ENCODE peak calls at places on chromosomes 5 and 9, in seven cellular contexts. W is transverse colon, N is HepG2, Y is A549, E is heart left ventricle, H is breast epithelium, O is stomach. J is an unnamed sample.

GRCh38 chr9:80028501-80028900 is 456.7 kb downstream of the TLE4 start:
- DNase-seq in W (no peak), N (no peak), Y (no peak), E (no peak), H (no peak), O (no peak), J (peak; percentile 57)

GRCh38 chr5:135155616-135156214 is 121.7 kb upstream of the PITX1 start:
- DNase-seq in W (no peak), N (no peak), Y (no peak), E (no peak), H (no peak), O (no peak), J (no peak)

GRCh38 chr5:119527346-119527745 is 75.0 kb downstream of the HSD17B4 start:
- DNase-seq in W (no peak), N (no peak), Y (no peak), E (no peak), H (no peak), O (no peak), J (no peak)

GRCh38 chr5:173963867-173964429 is 25.0 kb upstream of the C5orf47 start:
- DNase-seq in W (peak; percentile 41), N (no peak), Y (no peak), E (no peak), H (no peak), O (no peak), J (no peak)

GRCh38 chr9:21964925-21965385 is 29.2 kb downstream of the CDKN2A start:
- DNase-seq in W (peak; percentile 48), N (no peak), Y (no peak), E (no peak), H (no peak), O (peak; percentile 38), J (no peak)

GRCh38 chr9:13587581-13587980 is 308.1 kb upstream of the MPDZ start:
- DNase-seq in W (no peak), N (no peak), Y (no peak), E (no peak), H (no peak), O (no peak), J (no peak)

GRCh38 chr5:114391321-114391720 is 29.5 kb downstream of the KCNN2 start:
- DNase-seq in W (no peak), N (no peak), Y (no peak), E (no peak), H (no peak), O (no peak), J (no peak)

GRCh38 chr5:66872688-66873333 is 276.6 kb downstream of the MAST4 start:
- DNase-seq in W (no peak), N (no peak), Y (no peak), E (no peak), H (no peak), O (no peak), J (no peak)

GRCh38 chr9:6646028-6646636 is 603 bp upstream of the GLDC start:
- DNase-seq in W (no peak), N (peak; percentile 18), Y (no peak), E (no peak), H (no peak), O (no peak), J (no peak)

GRCh38 chr5:30765227-30765626 is 428.3 kb upstream of the CDH6 start:
- DNase-seq in W (no peak), N (no peak), Y (no peak), E (no peak), H (no peak), O (no peak), J (no peak)

GRCh38 chr5:154291917-154292316 is 101.4 kb downstream of the GALNT10 start:
- DNase-seq in W (no peak), N (no peak), Y (no peak), E (no peak), H (no peak), O (no peak), J (no peak)

GRCh38 chr5:42274913-42275312 is 148.3 kb upstream of the GHR start:
- DNase-seq in W (no peak), N (no peak), Y (no peak), E (no peak), H (no peak), O (no peak), J (no peak)

GRCh38 chr5:174872271-174872670 is 147.9 kb downstream of the MSX2 start:
- DNase-seq in W (no peak), N (no peak), Y (no peak), E (no peak), H (no peak), O (no peak), J (no peak)

GRCh38 chr5:93598141-93598996 is 15.3 kb downstream of the NR2F1 start:
- DNase-seq in W (no peak), N (no peak), Y (no peak), E (no peak), H (no peak), O (no peak), J (no peak)

GRCh38 chr5:93595420-93596136 is 12.6 kb downstream of the NR2F1 start:
- DNase-seq in W (no peak), N (no peak), Y (no peak), E (no peak), H (no peak), O (no peak), J (no peak)

GRCh38 chr5:93596676-93597441 is 13.8 kb downstream of the NR2F1 start:
- DNase-seq in W (peak; percentile 70), N (peak; percentile 32), Y (no peak), E (no peak), H (no peak), O (peak; percentile 43), J (no peak)

GRCh38 chr5:93594591-93595419 is 11.8 kb downstream of the NR2F1 start:
- DNase-seq in W (no peak), N (no peak), Y (no peak), E (no peak), H (no peak), O (no peak), J (no peak)

DNA sequence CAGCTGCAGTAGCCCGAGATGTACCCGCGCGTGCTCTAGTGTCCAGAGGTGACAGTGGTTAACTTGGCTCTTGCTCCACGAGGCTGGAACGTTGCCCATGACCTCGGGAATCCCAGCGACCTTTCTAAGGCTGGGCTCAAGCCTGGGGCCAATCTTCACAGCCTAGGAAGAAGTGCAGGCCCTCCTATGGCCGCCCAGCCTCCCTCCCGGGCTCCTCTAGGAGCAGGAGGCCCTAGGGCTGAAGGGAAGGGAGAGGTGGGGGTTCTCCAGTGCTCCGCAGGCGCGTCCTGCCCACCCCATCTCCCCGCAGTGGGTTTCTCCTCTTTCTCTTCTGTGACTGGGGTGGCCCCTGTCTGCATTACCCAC is 13.3 kb downstream of the NR2F1 start:
- DNase-seq in W (no peak), N (no peak), Y (no peak), E (no peak), H (no peak), O (no peak), J (no peak)
- H3K27ac ChIP-seq in W (no peak overlapping the region), N (no peak overlapping the region), Y (no peak overlapping the region), E (no peak overlapping the region), H (no peak overlapping the region), O (no peak overlapping the region), J (no peak overlapping the region)

GRCh38 chr5:74041913-74042312 is 415.9 kb downstream of the ARHGEF28 start:
- DNase-seq in W (no peak), N (no peak), Y (no peak), E (no peak), H (no peak), O (no peak), J (no peak)

GRCh38 chr5:74044936-74045335 is 418.9 kb downstream of the ARHGEF28 start:
- DNase-seq in W (no peak), N (no peak), Y (no peak), E (no peak), H (no peak), O (no peak), J (no peak)

GRCh38 chr5:74040065-74040551 is 414.1 kb downstream of the ARHGEF28 start:
- DNase-seq in W (no peak), N (no peak), Y (no peak), E (peak; percentile 25), H (no peak), O (no peak), J (no peak)

GRCh38 chr5:74040811-74041491 is 415.0 kb downstream of the ARHGEF28 start:
- DNase-seq in W (no peak), N (no peak), Y (no peak), E (no peak), H (no peak), O (no peak), J (no peak)

DNA sequence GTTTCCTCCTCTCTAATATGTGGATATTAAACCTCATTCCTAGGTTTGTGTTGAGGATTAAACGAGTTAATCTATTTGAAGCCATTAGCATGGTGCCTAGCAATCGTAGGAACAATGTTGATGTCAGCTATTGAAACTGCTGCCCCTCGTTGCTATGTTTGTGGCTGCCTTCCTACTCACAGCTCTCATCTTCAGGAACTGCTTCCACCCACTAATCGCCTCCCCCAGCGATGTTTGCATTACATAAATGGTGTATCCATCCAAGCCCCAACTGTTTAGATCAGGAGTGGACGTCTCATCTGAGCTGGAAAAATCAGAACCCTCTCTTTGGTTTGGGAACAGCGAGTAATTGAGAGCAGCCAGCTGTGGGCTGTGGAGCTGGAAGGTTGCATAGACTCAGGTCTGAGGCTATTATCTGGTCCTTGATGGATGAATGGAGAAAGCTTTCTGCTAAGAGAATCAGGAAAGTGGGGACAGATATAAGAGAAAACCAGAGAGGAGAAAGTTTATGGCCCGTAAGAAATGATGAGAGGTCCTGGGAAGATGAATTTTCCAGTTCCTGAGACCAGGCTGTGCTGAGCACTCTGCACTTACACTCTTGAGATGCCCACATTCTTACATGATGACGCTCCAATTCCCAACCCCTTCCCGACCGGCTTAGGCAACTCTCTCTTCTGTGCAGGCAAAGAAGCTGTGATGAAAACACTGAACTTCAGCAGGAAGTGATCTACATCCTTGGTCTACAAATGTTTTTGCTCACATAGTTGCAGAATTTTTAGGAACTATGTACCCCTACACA is 416.8 kb downstream of the ARHGEF28 start:
- DNase-seq in W (no peak), N (no peak), Y (no peak), E (no peak), H (no peak), O (no peak), J (no peak)
- TF ChIP-seq POLR2A in W (no peak), N (no peak), Y (no peak), E (no peak), H (no peak), O (no peak), J (no peak)

DNA sequence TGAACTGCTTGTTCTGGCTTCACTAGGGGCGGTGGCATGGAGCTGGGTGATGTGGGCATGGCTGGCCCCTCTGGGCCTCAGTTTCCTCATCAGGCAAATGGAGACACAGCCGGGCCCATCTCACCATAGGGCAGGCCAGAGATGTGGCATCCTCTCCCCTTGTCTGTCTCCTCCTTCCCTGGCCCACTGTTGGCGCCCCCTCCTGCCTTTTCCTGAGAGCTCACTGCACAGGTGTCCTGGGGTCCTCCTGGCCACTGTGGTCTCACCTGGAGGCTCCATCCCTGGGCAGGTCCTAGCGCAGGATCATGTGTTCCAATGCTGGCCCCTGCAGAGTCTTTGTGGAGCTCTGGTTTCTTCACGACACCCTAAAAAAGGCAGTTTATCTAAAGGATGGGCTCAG is 53.5 kb downstream of the NEK6 start:
- DNase-seq in W (no peak), N (no peak), Y (no peak), E (no peak), H (no peak), O (no peak), J (no peak)
- TF ChIP-seq CTCF in W (no peak), N (peak; percentile 49), Y (no peak), E (no peak), H (no peak), O (no peak), J (no peak)

GRCh38 chr5:65086234-65086886 is 317.6 kb downstream of the CWC27 start:
- DNase-seq in W (no peak), N (peak; percentile 46), Y (no peak), E (no peak), H (no peak), O (no peak), J (no peak)
- H3K27ac ChIP-seq in W (no peak overlapping the region), N (no peak overlapping the region), Y (no peak overlapping the region), E (no peak overlapping the region), H (no peak overlapping the region), O (no peak overlapping the region), J (no peak overlapping the region)

GRCh38 chr9:91220491-91221135 is 141.1 kb downstream of the AUH start:
- DNase-seq in W (no peak), N (no peak), Y (no peak), E (no peak), H (no peak), O (no peak), J (no peak)
- TF ChIP-seq POLR2A in W (no peak), N (no peak), Y (no peak), E (no peak), H (no peak), O (no peak), J (no peak)

J was measured in testis.